ENCODE peak calls at places on chromosomes 13 and 19, in four cellular contexts. L is mesenchymal stem cell; Z is CD8-positive, alpha-beta memory T cell; H is uterus. V is an unnamed sample.
A peak's percentile ranks its signal among the peaks of the same experiment; 100 is the strongest.

GRCh38 chr19:9906475-9907087 is 29.7 kb downstream of the OLFM2 start:
- DNase-seq in L (no peak), Z (no peak), H (no peak), V (no peak)

GRCh38 chr13:90783273-90783672 is 564.2 kb upstream of the MIR17HG start:
- DNase-seq in H (no peak), L (no peak), Z (no peak), V (no peak)

GRCh38 chr13:85266771-85267170 is 532.4 kb downstream of the SLITRK6 start:
- DNase-seq in L (no peak), Z (no peak), H (no peak), V (no peak)

GRCh38 chr19:44113784-44114390 is 688 bp downstream of the ZNF225 start:
- DNase-seq in L (no peak), Z (no peak), H (no peak), V (no peak)

GRCh38 chr13:24742294-24742693 is 21.7 kb upstream of the RNF17 start:
- DNase-seq in H (no peak), Z (no peak), L (no peak), V (no peak)

GRCh38 chr13:87954116-87954515 is 282.9 kb downstream of the SLITRK5 start:
- DNase-seq in L (peak; percentile 56), Z (no peak), H (no peak), V (no peak)

GRCh38 chr13:74715718-74716117 is 581.5 kb upstream of the KLF12 start:
- DNase-seq in L (no peak), H (no peak), Z (no peak), V (no peak)

GRCh38 chr13:32530841-32531253 is 7.7 kb downstream of the N4BP2L2 start:
- DNase-seq in L (peak; percentile 81), H (no peak), Z (peak; percentile 32), V (no peak)

GRCh38 chr13:37488682-37489081 is 109.9 kb downstream of the POSTN start:
- DNase-seq in H (no peak), Z (no peak), L (no peak), V (no peak)

GRCh38 chr19:13132471-13133166 is 14.6 kb downstream of the NACC1 start:
- DNase-seq in L (peak; percentile 52), Z (peak; percentile 43), H (no peak), V (no peak)

GRCh38 chr19:31459430-31459829 is 110.2 kb upstream of the TSHZ3 start:
- DNase-seq in L (no peak), Z (no peak), H (no peak), V (no peak)

GRCh38 chr19:49683814-49684250 is 5.6 kb upstream of the ADM5 start:
- DNase-seq in Z (no peak), L (no peak), H (no peak), V (no peak)

GRCh38 chr13:75339635-75340374 is 142.2 kb downstream of the TBC1D4 start:
- DNase-seq in Z (no peak), L (no peak), H (no peak), V (no peak)

GRCh38 chr19:46634045-46634655 is 1.9 kb downstream of the GNG8 start:
- DNase-seq in Z (peak; percentile 86), L (peak; percentile 87), H (peak; percentile 87), V (peak; percentile 65)

GRCh38 chr13:26619321-26619720 is 61.8 kb downstream of the WASF3 start:
- DNase-seq in L (peak; percentile 4), H (no peak), Z (no peak), V (no peak)

GRCh38 chr13:101945435-101945834 is 456.4 kb downstream of the FGF14 start:
- DNase-seq in Z (no peak), L (no peak), H (no peak), V (no peak)

GRCh38 chr13:22162889-22163288 is 492.0 kb downstream of the FGF9 start:
- DNase-seq in H (no peak), L (peak; percentile 13), Z (no peak), V (no peak)

GRCh38 chr19:804419-805160 is 7.3 kb downstream of the PTBP1 start:
- DNase-seq in L (no peak), Z (no peak), H (no peak), V (no peak)

GRCh38 chr19:29564574-29565005 is 38.8 kb downstream of the VSTM2B start:
- DNase-seq in Z (no peak), H (no peak), L (no peak), V (no peak)

GRCh38 chr13:29991343-29991742 is 140.9 kb upstream of the UBL3 start:
- DNase-seq in Z (no peak), L (peak; percentile 95), H (no peak), V (no peak)

GRCh38 chr19:2603320-2603719 is 99.2 kb downstream of the GNG7 start:
- DNase-seq in H (peak; percentile 58), Z (no peak), L (no peak), V (peak; percentile 61)

GRCh38 chr19:3551808-3552095 is 5.6 kb downstream of the MFSD12 start:
- DNase-seq in L (no peak), H (no peak), Z (no peak), V (no peak)

GRCh38 chr19:16205205-16206045 is 7.7 kb downstream of the AP1M1 start:
- DNase-seq in Z (no peak), L (no peak), H (peak; percentile 55), V (peak; percentile 50)

GRCh38 chr19:15251749-15252397 is 19.6 kb upstream of the EPHX3 start:
- DNase-seq in H (peak; percentile 93), L (peak; percentile 98), Z (no peak), V (peak; percentile 86)

GRCh38 chr13:94784066-94784465 is 71.7 kb upstream of the SOX21 start:
- DNase-seq in Z (no peak), L (peak; percentile 18), H (no peak), V (no peak)

GRCh38 chr13:20331949-20332348 is 99.8 kb upstream of the GJB6 start:
- DNase-seq in H (no peak), L (no peak), Z (no peak), V (no peak)

GRCh38 chr19:40933025-40933424 is 51.0 kb upstream of the CYP2A7 start:
- DNase-seq in L (no peak), H (no peak), Z (no peak), V (no peak)

GRCh38 chr13:31945202-31945978 is 86.2 kb upstream of the FRY start:
- DNase-seq in H (peak; percentile 30), Z (no peak), L (peak; percentile 45), V (peak; percentile 66)

GRCh38 chr19:11754663-11755062 is 12.1 kb upstream of the ZNF441 start:
- DNase-seq in H (no peak), Z (no peak), L (no peak), V (no peak)
- H3K9me3 ChIP-seq in H (no peaks in the 10 kb centered on the region), Z (peaks cover 12% of the 10 kb centered on the region), L (peaks cover 67% of the 10 kb centered on the region), V (peaks cover 57% of the 10 kb centered on the region)

GRCh38 chr19:11944656-11945055 is 19.7 kb downstream of the ZNF700 start:
- DNase-seq in Z (no peak), H (no peak), L (no peak), V (no peak)

GRCh38 chr19:11950312-11950711 is 14.5 kb upstream of the ZNF763 start:
- DNase-seq in Z (no peak), H (no peak), L (no peak), V (no peak)

GRCh38 chr19:11949201-11949600 is 15.6 kb upstream of the ZNF763 start:
- DNase-seq in L (peak; percentile 12), H (no peak), Z (no peak), V (no peak)

GRCh38 chr19:11942843-11943108 is 17.9 kb downstream of the ZNF700 start:
- DNase-seq in H (no peak), L (no peak), Z (no peak), V (no peak)

DNA sequence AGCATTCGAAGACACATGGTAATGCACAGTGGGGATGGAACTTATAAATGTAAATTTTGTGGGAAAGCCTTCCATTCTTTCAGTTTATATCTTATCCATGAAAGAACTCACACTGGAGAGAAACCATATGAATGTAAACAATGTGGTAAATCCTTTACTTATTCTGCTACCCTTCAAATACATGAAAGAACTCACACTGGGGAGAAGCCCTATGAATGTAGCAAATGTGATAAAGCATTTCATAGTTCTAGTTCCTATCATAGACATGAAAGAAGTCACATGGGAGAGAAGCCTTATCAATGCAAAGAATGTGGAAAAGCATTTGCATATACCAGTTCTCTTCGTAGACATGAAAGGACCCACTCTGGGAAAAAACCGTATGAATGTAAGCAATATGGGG is 16.2 kb upstream of the ZNF763 start:
- DNase-seq in L (no peak), Z (no peak), H (no peak), V (no peak)
- H3K9me3 ChIP-seq in L (peaks cover 100% of the 10 kb centered on the region), Z (peaks cover 83% of the 10 kb centered on the region), H (peaks cover 15% of the 10 kb centered on the region), V (peaks cover 100% of the 10 kb centered on the region)

DNA sequence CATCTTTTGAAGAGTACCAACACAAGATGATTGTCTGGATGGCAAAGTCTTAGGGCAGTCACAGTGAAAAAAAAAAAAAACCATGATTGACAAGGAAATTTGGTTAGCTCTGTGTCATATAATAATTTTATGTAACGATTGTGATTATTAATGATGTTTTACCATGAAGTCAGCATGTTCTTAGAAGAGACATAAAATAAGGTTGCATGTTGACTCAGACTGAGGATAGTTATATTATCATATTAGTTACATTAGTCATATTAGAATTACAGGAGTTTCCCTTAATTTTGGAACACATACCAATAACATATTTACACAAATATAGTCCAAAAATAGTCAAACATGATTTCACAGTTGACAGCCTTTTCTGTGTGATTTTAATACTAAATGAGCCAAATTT is 5.7 kb downstream of the ZNF431 start:
- DNase-seq in H (no peak), L (no peak), Z (no peak), V (no peak)
- H3K9me3 ChIP-seq in H (no peaks in the 10 kb centered on the region), L (peaks cover 51% of the 10 kb centered on the region), Z (no peaks in the 10 kb centered on the region), V (no peaks in the 10 kb centered on the region)

DNA sequence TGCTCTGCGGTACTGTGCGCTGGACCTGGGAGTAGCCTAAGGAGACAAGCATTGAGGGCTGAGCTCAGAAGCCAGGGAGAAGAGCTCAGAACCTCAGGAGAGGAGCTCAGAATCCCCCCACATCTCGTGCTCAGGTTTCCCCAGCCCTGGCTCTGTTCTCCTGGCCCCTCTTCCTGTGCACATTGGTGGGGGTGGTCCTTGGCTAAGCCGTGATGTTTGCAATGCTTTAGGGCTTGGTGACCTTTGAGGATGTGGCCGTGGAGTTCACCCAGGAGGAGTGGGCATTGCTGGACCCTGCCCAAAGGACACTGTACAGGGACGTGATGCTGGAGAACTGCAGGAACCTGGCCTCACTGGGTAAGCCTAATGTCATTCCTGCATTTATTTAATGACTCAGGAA is 6.6 kb downstream of the ZNF557 start:
- DNase-seq in H (no peak), L (no peak), Z (no peak), V (no peak)
- H3K9me3 ChIP-seq in H (no peaks in the 10 kb centered on the region), L (peaks cover 88% of the 10 kb centered on the region), Z (peaks cover 30% of the 10 kb centered on the region), V (peaks cover 62% of the 10 kb centered on the region)

GRCh38 chr19:39588066-39588465 is 14.3 kb upstream of the LGALS13 start:
- DNase-seq in L (no peak), Z (no peak), H (no peak), V (no peak)

GRCh38 chr19:39587496-39587895 is 14.8 kb upstream of the LGALS13 start:
- DNase-seq in H (no peak), L (no peak), Z (no peak), V (no peak)

GRCh38 chr19:39582442-39582841 is 19.9 kb upstream of the LGALS13 start:
- DNase-seq in H (no peak), Z (no peak), L (no peak), V (no peak)

DNA sequence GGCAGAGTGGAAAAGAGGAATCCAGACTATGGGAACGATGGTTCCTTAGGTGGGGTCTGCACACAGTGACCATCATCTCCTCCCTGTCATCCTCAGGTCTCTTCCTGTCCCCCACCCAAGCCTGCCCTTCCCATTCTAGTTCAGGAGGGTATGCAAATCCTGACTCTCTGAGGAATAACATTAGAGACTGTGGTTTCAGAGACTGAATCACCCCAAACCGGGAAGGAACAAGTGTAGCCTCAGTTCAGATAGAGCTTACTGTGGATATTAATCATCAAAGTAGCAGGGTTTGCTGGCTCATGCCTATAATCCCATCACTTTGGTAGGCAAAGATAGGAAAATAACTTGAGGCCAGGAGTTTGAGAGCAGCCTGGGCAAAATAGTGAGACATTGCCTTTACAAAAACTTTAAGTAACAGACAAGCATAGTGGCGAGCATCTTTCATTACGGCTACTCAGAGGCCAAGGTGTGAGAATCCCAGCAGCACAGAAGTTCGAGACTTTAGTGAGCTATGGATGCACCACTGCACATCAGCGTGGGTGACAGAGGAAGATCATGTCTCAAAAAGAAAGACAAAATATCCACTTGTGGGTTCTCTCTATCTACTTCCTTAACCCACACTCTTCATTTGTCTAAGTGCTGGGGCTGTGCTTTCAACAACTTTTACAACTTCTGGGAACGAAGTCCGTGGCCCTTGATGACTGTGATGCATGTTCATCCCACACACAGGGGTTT is 19.3 kb upstream of the LGALS13 start:
- DNase-seq in Z (no peak), L (no peak), H (no peak), V (no peak)
- H3K9me3 ChIP-seq in Z (no peaks in the 10 kb centered on the region), L (peaks cover 12% of the 10 kb centered on the region), H (no peaks in the 10 kb centered on the region), V (peaks cover 11% of the 10 kb centered on the region)